ENCODE peak calls at places on chromosomes 7 and 10, in ten cellular contexts. C is NCI-H748 treated with DMSO at 0.1 percent for 48 hours; K is WTC11; H is NB4; T is testis; E is Kasumi-1; F is germinal center; R is effector memory CD8-positive, alpha-beta T cell; I is WERI-Rb-1; J is psoas muscle. Q is an unnamed sample.

GRCh38 chr10:110457851-110458582 is 39.7 kb upstream of the DUSP5 start:
- DNase-seq in C (no peak), K (no peak), H (peak; percentile 34), T (no peak), E (no peak), F (peak; percentile 26), R (no peak), I (no peak), J (no peak), Q (no peak)

GRCh38 chr7:42858570-42858969 is 53.3 kb downstream of the C7orf25 start:
- DNase-seq in C (no peak), K (no peak), H (no peak), T (no peak), E (no peak), F (no peak), R (no peak), I (no peak), J (no peak), Q (no peak)

GRCh38 chr10:89550509-89550908 is 15.1 kb upstream of the SLC16A12 start:
- DNase-seq in C (no peak), K (no peak), H (no peak), T (no peak), E (no peak), F (no peak), R (no peak), I (no peak), J (no peak), Q (no peak)

GRCh38 chr7:12719141-12719919 is 31.9 kb downstream of the ARL4A start:
- DNase-seq in C (no peak), K (no peak), H (peak; percentile 84), T (no peak), E (no peak), F (no peak), R (no peak), I (no peak), J (no peak), Q (no peak)

GRCh38 chr10:71665456-71665855 is 54.1 kb downstream of the C10orf105 start:
- DNase-seq in C (no peak), K (no peak), H (no peak), T (no peak), E (no peak), F (no peak), R (no peak), I (peak; percentile 46), J (no peak), Q (no peak)

GRCh38 chr10:90818736-90819135 is 39.1 kb downstream of the HTR7 start:
- DNase-seq in C (no peak), K (no peak), H (no peak), T (no peak), E (no peak), F (no peak), R (no peak), I (no peak), J (no peak), Q (no peak)

GRCh38 chr7:102450242-102450641 is 14.4 kb downstream of the ALKBH4 start:
- DNase-seq in C (no peak), K (no peak), H (no peak), T (no peak), E (no peak), F (peak; percentile 64), R (peak; percentile 45), I (peak; percentile 40), J (no peak), Q (no peak)

GRCh38 chr10:60646966-60647796 is 131.1 kb upstream of the CDK1 start:
- DNase-seq in C (peak; percentile 21), K (no peak), H (peak; percentile 67), T (peak; percentile 57), E (peak; percentile 69), F (peak; percentile 24), R (peak; percentile 43), I (peak; percentile 23), J (no peak), Q (peak; percentile 12)

GRCh38 chr10:48282829-48283228 is 8.3 kb upstream of the FRMPD2 start:
- DNase-seq in C (no peak), K (no peak), H (no peak), T (no peak), E (no peak), F (no peak), R (no peak), I (no peak), J (no peak), Q (no peak)

GRCh38 chr7:128035712-128036111 is 4.5 kb upstream of the LRRC4 start:
- DNase-seq in C (peak; percentile 5), K (no peak), H (peak; percentile 56), T (no peak), E (peak; percentile 52), F (no peak), R (no peak), I (peak; percentile 40), J (no peak), Q (no peak)

GRCh38 chr7:42471573-42472174 is 234.7 kb upstream of the GLI3 start:
- DNase-seq in C (no peak), K (no peak), H (no peak), T (no peak), E (no peak), F (no peak), R (no peak), I (no peak), J (no peak), Q (no peak)

GRCh38 chr10:127524869-127525268 is 24.2 kb upstream of the NPS start:
- DNase-seq in C (no peak), K (no peak), H (no peak), T (no peak), E (no peak), F (no peak), R (no peak), I (no peak), J (no peak), Q (no peak)

GRCh38 chr7:102044984-102045673 is 227.7 kb downstream of the CUX1 start:
- DNase-seq in C (peak; percentile 43), K (no peak), H (peak; percentile 23), T (peak; percentile 32), E (peak; percentile 28), F (no peak), R (no peak), I (no peak), J (peak; percentile 77), Q (no peak)

GRCh38 chr7:143049380-143049779 is 2.8 kb upstream of the OR6V1 start:
- DNase-seq in C (no peak), K (no peak), H (peak; percentile 59), T (no peak), E (peak; percentile 31), F (no peak), R (no peak), I (no peak), J (no peak), Q (no peak)

GRCh38 chr10:31926765-31927596 is 1.6 kb downstream of the ARHGAP12 start:
- DNase-seq in C (no peak), K (no peak), H (peak; percentile 9), T (peak; percentile 24), E (peak; percentile 33), F (no peak), R (no peak), I (no peak), J (no peak), Q (no peak)

GRCh38 chr7:82926477-82926876 is 236.2 kb downstream of the PCLO start:
- DNase-seq in C (no peak), K (no peak), H (no peak), T (no peak), E (no peak), F (no peak), R (no peak), I (no peak), J (no peak), Q (no peak)

GRCh38 chr10:72321248-72322029 is 33.3 kb downstream of the DNAJB12 start:
- DNase-seq in C (no peak), K (no peak), H (no peak), T (no peak), E (no peak), F (no peak), R (no peak), I (peak; percentile 40), J (no peak), Q (no peak)

GRCh38 chr10:4941540-4942330 is 21.5 kb upstream of the AKR1C1 start:
- DNase-seq in C (peak; percentile 23), K (no peak), H (no peak), T (no peak), E (no peak), F (no peak), R (no peak), I (no peak), J (no peak), Q (no peak)

GRCh38 chr7:43583424-43584199 is 704 bp downstream of the STK17A start:
- DNase-seq in C (peak; percentile 22), K (peak; percentile 53), H (peak; percentile 88), T (peak; percentile 78), E (peak; percentile 79), F (peak; percentile 39), R (peak; percentile 60), I (peak; percentile 52), J (peak; percentile 85), Q (no peak)

GRCh38 chr7:88072036-88072714 is 138.1 kb downstream of the ADAM22 start:
- DNase-seq in C (no peak), K (no peak), H (no peak), T (no peak), E (no peak), F (no peak), R (no peak), I (no peak), J (no peak), Q (no peak)

GRCh38 chr10:63068246-63068645 is 64.9 kb upstream of the NRBF2 start:
- DNase-seq in C (no peak), K (no peak), H (peak; percentile 88), T (no peak), E (peak; percentile 76), F (no peak), R (no peak), I (no peak), J (no peak), Q (no peak)

GRCh38 chr10:71887767-71888166 is 36.7 kb upstream of the PSAP start:
- DNase-seq in C (no peak), K (no peak), H (peak; percentile 79), T (no peak), E (no peak), F (no peak), R (no peak), I (no peak), J (no peak), Q (no peak)

GRCh38 chr7:104328970-104329825 is 795 bp downstream of the LHFPL3 start:
- DNase-seq in C (no peak), K (peak; percentile 22), H (no peak), T (peak; percentile 13), E (no peak), F (no peak), R (no peak), I (peak; percentile 75), J (no peak), Q (no peak)

GRCh38 chr10:79275431-79275851 is 71.8 kb upstream of the PPIF start:
- DNase-seq in C (no peak), K (no peak), H (no peak), T (no peak), E (no peak), F (no peak), R (no peak), I (no peak), J (peak; percentile 79), Q (no peak)

GRCh38 chr7:36207451-36208291 is 54.6 kb downstream of the EEPD1 start:
- DNase-seq in C (no peak), K (no peak), H (peak; percentile 41), T (peak; percentile 57), E (peak; percentile 74), F (no peak), R (peak; percentile 70), I (no peak), J (peak; percentile 90), Q (no peak)

GRCh38 chr7:27364344-27364758 is 121.7 kb downstream of the EVX1 start:
- DNase-seq in C (no peak), K (no peak), H (peak; percentile 58), T (peak; percentile 66), E (no peak), F (no peak), R (no peak), I (no peak), J (peak; percentile 87), Q (no peak)

GRCh38 chr10:31836569-31837406 is 91.8 kb downstream of the ARHGAP12 start:
- DNase-seq in C (no peak), K (peak; percentile 39), H (peak; percentile 34), T (no peak), E (peak; percentile 62), F (peak; percentile 32), R (no peak), I (peak; percentile 8), J (no peak), Q (no peak)

GRCh38 chr7:22730921-22731654 is 4.1 kb downstream of the IL6 start:
- DNase-seq in C (no peak), K (no peak), H (peak; percentile 52), T (no peak), E (no peak), F (no peak), R (no peak), I (no peak), J (no peak), Q (no peak)

Q was measured in NCI-H2029 treated with DMSO at 0.1 percent for 48 hours.